ENCODE peak calls at places on chromosome 6, in ten cellular contexts. Z, F, D, H, A, N, L, Q, E and S are unnamed samples.

GRCh38 chr6:16623029-16623653 is 138.1 kb downstream of the ATXN1 start:
- DNase-seq in Z (no peak), F (no peak), D (no peak), H (no peak), A (no peak), N (no peak), L (no peak), Q (no peak), E (peak), S (no peak)

GRCh38 chr6:121932071-121933009 is 467.1 kb upstream of the HSF2 start:
- DNase-seq in Z (no peak), F (no peak), D (peak), H (no peak), A (no peak), N (no peak), L (no peak), Q (peak), E (peak), S (no peak)

GRCh38 chr6:88220493-88220892 is 54.3 kb upstream of the CNR1 start:
- DNase-seq in Z (no peak), F (peak), D (no peak), H (peak), A (no peak), N (no peak), L (peak), Q (peak), E (no peak), S (no peak)

GRCh38 chr6:5764401-5764955 is 242.2 kb downstream of the NRN1 start:
- DNase-seq in Z (no peak), F (no peak), D (no peak), H (peak), A (peak), N (no peak), L (no peak), Q (no peak), E (peak), S (no peak)

GRCh38 chr6:76792394-76792793 is 670.9 kb downstream of the HTR1B start:
- DNase-seq in Z (no peak), F (no peak), D (no peak), H (no peak), A (no peak), N (no peak), L (no peak), Q (no peak), E (peak), S (no peak)

GRCh38 chr6:108227290-108227689 is 33.5 kb downstream of the SNX3 start:
- DNase-seq in Z (no peak), F (no peak), D (no peak), H (no peak), A (no peak), N (no peak), L (no peak), Q (no peak), E (no peak), S (no peak)

GRCh38 chr6:152453421-152453820 is 183.7 kb downstream of the SYNE1 start:
- DNase-seq in Z (no peak), F (no peak), D (no peak), H (no peak), A (no peak), N (no peak), L (no peak), Q (no peak), E (no peak), S (no peak)

GRCh38 chr6:79010422-79010821 is 67.6 kb downstream of the PHIP start:
- DNase-seq in Z (no peak), F (no peak), D (no peak), H (no peak), A (no peak), N (no peak), L (no peak), Q (no peak), E (no peak), S (no peak)

GRCh38 chr6:152112503-152113261 is 305.2 kb downstream of the ESR1 start:
- DNase-seq in Z (peak), F (no peak), D (peak), H (no peak), A (peak), N (peak), L (no peak), Q (no peak), E (no peak), S (no peak)

GRCh38 chr6:82576284-82576683 is 212.7 kb downstream of the TPBG start:
- DNase-seq in Z (no peak), F (no peak), D (no peak), H (no peak), A (no peak), N (no peak), L (no peak), Q (no peak), E (no peak), S (no peak)

GRCh38 chr6:149903938-149904611 is 6.2 kb upstream of the RAET1E start:
- DNase-seq in Z (no peak), F (no peak), D (no peak), H (no peak), A (no peak), N (no peak), L (no peak), Q (no peak), E (no peak), S (no peak)

GRCh38 chr6:37433657-37434271 is 743 bp downstream of the CMTR1 start:
- DNase-seq in Z (peak), F (peak), D (peak), H (peak), A (no peak), N (peak), L (no peak), Q (no peak), E (peak), S (no peak)

GRCh38 chr6:2758980-2759379 is 6.2 kb upstream of the WRNIP1 start:
- DNase-seq in Z (no peak), F (no peak), D (no peak), H (no peak), A (no peak), N (no peak), L (no peak), Q (no peak), E (no peak), S (no peak)

GRCh38 chr6:43798688-43799444 is 28.9 kb downstream of the VEGFA start:
- DNase-seq in Z (peak), F (no peak), D (peak), H (peak), A (no peak), N (peak), L (no peak), Q (no peak), E (peak), S (no peak)

GRCh38 chr6:43803055-43803782 is 33.2 kb downstream of the VEGFA start:
- DNase-seq in Z (no peak), F (no peak), D (no peak), H (no peak), A (no peak), N (no peak), L (no peak), Q (no peak), E (no peak), S (no peak)

GRCh38 chr6:43801489-43802181 is 31.6 kb downstream of the VEGFA start:
- DNase-seq in Z (no peak), F (no peak), D (no peak), H (no peak), A (no peak), N (no peak), L (no peak), Q (no peak), E (no peak), S (no peak)

GRCh38 chr6:43799671-43800623 is 29.9 kb downstream of the VEGFA start:
- DNase-seq in Z (no peak), F (peak), D (no peak), H (no peak), A (no peak), N (no peak), L (no peak), Q (no peak), E (no peak), S (no peak)

GRCh38 chr6:43800746-43801488 is 30.9 kb downstream of the VEGFA start:
- DNase-seq in Z (no peak), F (no peak), D (no peak), H (no peak), A (no peak), N (no peak), L (no peak), Q (no peak), E (no peak), S (no peak)
- TF ChIP-seq CTCF in Z (no peak), F (peak), D (peak), H (no peak), A (no peak), N (no peak), L (no peak), Q (peak), E (no peak), S (peak)

GRCh38 chr6:127348046-127348661 is 4.7 kb upstream of the ECHDC1 start:
- DNase-seq in Z (no peak), F (no peak), D (no peak), H (no peak), A (no peak), N (no peak), L (no peak), Q (no peak), E (no peak), S (no peak)
- TF ChIP-seq CTCF in Z (no peak), F (no peak), D (no peak), H (no peak), A (no peak), N (no peak), L (no peak), Q (no peak), E (no peak), S (no peak)

GRCh38 chr6:6788394-6789020 is 200.0 kb downstream of the LY86 start:
- DNase-seq in Z (no peak), F (peak), D (no peak), H (peak), A (no peak), N (no peak), L (no peak), Q (no peak), E (no peak), S (no peak)
- TF ChIP-seq CTCF in Z (no peak), F (peak), D (no peak), H (peak), A (peak), N (peak), L (peak), Q (peak), E (peak), S (peak)

GRCh38 chr6:39812496-39812852 is 20.3 kb downstream of the DAAM2 start:
- DNase-seq in Z (no peak), F (no peak), D (no peak), H (no peak), A (no peak), N (no peak), L (no peak), Q (no peak), E (no peak), S (no peak)

GRCh38 chr6:39815356-39815755 is 23.2 kb downstream of the DAAM2 start:
- DNase-seq in Z (no peak), F (no peak), D (no peak), H (no peak), A (no peak), N (no peak), L (no peak), Q (no peak), E (no peak), S (no peak)

GRCh38 chr6:39814236-39814635 is 22.1 kb downstream of the DAAM2 start:
- DNase-seq in Z (no peak), F (no peak), D (no peak), H (no peak), A (no peak), N (no peak), L (no peak), Q (no peak), E (no peak), S (no peak)

GRCh38 chr6:39811835-39812345 is 19.7 kb downstream of the DAAM2 start:
- DNase-seq in Z (no peak), F (no peak), D (no peak), H (no peak), A (no peak), N (no peak), L (no peak), Q (no peak), E (no peak), S (no peak)

GRCh38 chr6:39812853-39813533 is 20.8 kb downstream of the DAAM2 start:
- DNase-seq in Z (no peak), F (peak), D (no peak), H (no peak), A (peak), N (no peak), L (no peak), Q (no peak), E (peak), S (no peak)
- TF ChIP-seq CTCF in Z (peak), F (peak), D (no peak), H (no peak), A (no peak), N (no peak), L (no peak), Q (no peak), E (peak), S (no peak)

GRCh38 chr6:3825331-3825831 is 23.8 kb upstream of the FAM50B start:
- DNase-seq in Z (peak), F (no peak), D (peak), H (no peak), A (peak), N (no peak), L (peak), Q (no peak), E (peak), S (no peak)
- TF ChIP-seq CTCF in Z (peak), F (no peak), D (no peak), H (no peak), A (peak), N (no peak), L (peak), Q (no peak), E (peak), S (peak)

GRCh38 chr6:44100088-44100550 is 27.1 kb downstream of the MRPL14 start:
- DNase-seq in Z (no peak), F (peak), D (peak), H (no peak), A (no peak), N (no peak), L (peak), Q (no peak), E (peak), S (no peak)
- TF ChIP-seq CTCF in Z (peak), F (peak), D (peak), H (no peak), A (no peak), N (no peak), L (peak), Q (peak), E (peak), S (peak)